ENCODE peak calls at places on chromosome 17, in seven cellular contexts. P is HCT116, I is endodermal cell, F is cardiac muscle cell, S is SJCRH30, L is lower lobe of right lung, U is psoas muscle. G is an unnamed sample.
A peak's percentile ranks its signal among the peaks of the same experiment; 100 is the strongest.

GRCh38 chr17:44367626-44368025 is 4.0 kb upstream of the FAM171A2 start:
- DNase-seq in P (no peak), S (no peak), I (no peak), U (no peak), F (no peak), L (no peak), G (no peak)

GRCh38 chr17:20032636-20033035 is 23.5 kb downstream of the SPECC1 start:
- DNase-seq in S (no peak), U (no peak), L (no peak), P (no peak), I (no peak), F (no peak), G (no peak)

GRCh38 chr17:74424658-74425057 is 7.2 kb upstream of the GPRC5C start:
- DNase-seq in U (peak; percentile 80), L (no peak), F (no peak), S (no peak), I (no peak), P (no peak), G (no peak)

GRCh38 chr17:9179602-9180001 is 158.3 kb downstream of the NTN1 start:
- DNase-seq in F (no peak), P (no peak), I (peak; percentile 86), L (no peak), U (no peak), S (no peak), G (no peak)

GRCh38 chr17:40717776-40718175 is 14.2 kb upstream of the KRT24 start:
- DNase-seq in F (no peak), U (no peak), S (no peak), I (no peak), P (no peak), L (no peak), G (no peak)

GRCh38 chr17:44385287-44386181 is 3.9 kb downstream of the ITGA2B start:
- DNase-seq in U (peak; percentile 74), F (peak; percentile 91), I (peak; percentile 100), S (peak; percentile 80), L (peak; percentile 88), P (peak; percentile 61), G (no peak)

GRCh38 chr17:28404812-28405570 is 1.0 kb downstream of the SLC46A1 start:
- DNase-seq in U (no peak), P (no peak), S (no peak), F (no peak), L (peak; percentile 48), I (peak; percentile 80), G (no peak)

GRCh38 chr17:42531455-42532354 is 4.3 kb upstream of the NAGLU start:
- DNase-seq in L (peak; percentile 83), I (peak; percentile 91), F (peak; percentile 76), U (peak; percentile 69), S (no peak), P (no peak), G (no peak)

GRCh38 chr17:63610854-63611253 is 10.2 kb downstream of the TACO1 start:
- DNase-seq in P (no peak), U (no peak), F (no peak), I (no peak), S (no peak), L (no peak), G (no peak)

GRCh38 chr17:61302911-61303310 is 96.7 kb upstream of the TBX2 start:
- DNase-seq in S (no peak), P (no peak), L (no peak), F (no peak), I (peak; percentile 44), U (no peak), G (no peak)

GRCh38 chr17:62057696-62058095 is 7.4 kb downstream of the MED13 start:
- DNase-seq in U (no peak), F (no peak), L (no peak), I (no peak), S (no peak), P (no peak), G (no peak)

GRCh38 chr17:51000835-51001638 is 119.6 kb downstream of the SPAG9 start:
- DNase-seq in U (no peak), S (peak; percentile 74), P (peak; percentile 61), L (no peak), I (no peak), F (peak; percentile 73), G (peak; percentile 13)

GRCh38 chr17:5798104-5798503 is 213.8 kb upstream of the NLRP1 start:
- DNase-seq in F (no peak), I (peak; percentile 72), U (no peak), P (no peak), S (no peak), L (no peak), G (no peak)

GRCh38 chr17:9360610-9361571 is 214.7 kb downstream of the STX8 start:
- DNase-seq in F (peak; percentile 82), U (peak; percentile 31), I (no peak), L (no peak), S (no peak), P (no peak), G (no peak)

GRCh38 chr17:78358538-78359215 is 1.2 kb downstream of the SOCS3 start:
- DNase-seq in U (no peak), S (no peak), F (peak; percentile 62), P (no peak), I (peak; percentile 81), L (peak; percentile 60), G (no peak)

GRCh38 chr17:61770752-61771533 is 92.4 kb downstream of the BRIP1 start:
- DNase-seq in L (no peak), U (no peak), F (no peak), I (no peak), P (no peak), S (no peak), G (no peak)

GRCh38 chr17:47180337-47180736 is 8.8 kb downstream of the CDC27 start:
- DNase-seq in L (no peak), F (no peak), I (no peak), U (no peak), P (no peak), S (no peak), G (no peak)

GRCh38 chr17:38918129-38918913 is 7.1 kb upstream of the LASP1NB start:
- DNase-seq in S (no peak), F (no peak), I (peak; percentile 83), P (no peak), U (no peak), L (no peak), G (no peak)

GRCh38 chr17:30378191-30378796 is 433 bp upstream of the CPD start:
- DNase-seq in I (peak; percentile 81), U (no peak), F (peak; percentile 24), P (no peak), L (peak; percentile 65), S (no peak), G (no peak)

GRCh38 chr17:48441231-48441711 is 11.3 kb upstream of the SKAP1 start:
- DNase-seq in P (no peak), U (no peak), L (no peak), S (no peak), I (no peak), F (no peak), G (no peak)
- H3K4me3 ChIP-seq in P (no peak overlapping the region), U (no peak overlapping the region), L (no peak overlapping the region), S (no peak overlapping the region), I (no peak overlapping the region), F (no peak overlapping the region), G (no peak overlapping the region)

GRCh38 chr17:76716146-76716833 is 5.5 kb upstream of the MXRA7 start:
- DNase-seq in I (no peak), P (no peak), S (no peak), L (peak; percentile 73), F (no peak), U (peak; percentile 72), G (no peak)

GRCh38 chr17:76716834-76717205 is 6.1 kb upstream of the MXRA7 start:
- DNase-seq in U (no peak), I (no peak), S (no peak), F (no peak), P (no peak), L (no peak), G (no peak)

GRCh38 chr17:76714336-76714735 is 3.6 kb upstream of the MXRA7 start:
- DNase-seq in I (no peak), U (no peak), F (no peak), P (no peak), S (no peak), L (no peak), G (no peak)

GRCh38 chr17:76714822-76715461 is 4.2 kb upstream of the MXRA7 start:
- DNase-seq in P (no peak), U (peak; percentile 70), F (peak; percentile 64), S (peak; percentile 85), L (peak; percentile 73), I (peak; percentile 93), G (no peak)

GRCh38 chr17:76715462-76715830 is 4.7 kb upstream of the MXRA7 start:
- DNase-seq in U (no peak), F (no peak), I (no peak), P (no peak), L (no peak), S (no peak), G (no peak)
- H3K27ac ChIP-seq in U (peak overlapping the region; percentile 89), F (peak overlapping the region; percentile 54), I (no peak overlapping the region), P (peak overlapping the region; percentile 0), L (peak overlapping the region; percentile 69), S (no peak overlapping the region), G (no peak overlapping the region)

GRCh38 chr17:1180434-1180742 is 607 bp upstream of the ABR start:
- DNase-seq in I (no peak), F (no peak), P (no peak), U (no peak), L (no peak), S (no peak), G (no peak)

GRCh38 chr17:1180958-1181768 is 1.4 kb upstream of the ABR start:
- DNase-seq in S (peak; percentile 38), F (peak; percentile 44), P (no peak), U (no peak), I (peak; percentile 91), L (no peak), G (no peak)

GRCh38 chr17:1181769-1182137 is 2.0 kb upstream of the ABR start:
- DNase-seq in L (no peak), F (no peak), S (no peak), P (no peak), I (no peak), U (no peak), G (no peak)

GRCh38 chr17:1179635-1180433 is at the start of gene ABR:
- DNase-seq in L (peak; percentile 73), S (no peak), U (peak; percentile 68), F (peak; percentile 79), P (no peak), I (peak; percentile 91), G (no peak)

DNA sequence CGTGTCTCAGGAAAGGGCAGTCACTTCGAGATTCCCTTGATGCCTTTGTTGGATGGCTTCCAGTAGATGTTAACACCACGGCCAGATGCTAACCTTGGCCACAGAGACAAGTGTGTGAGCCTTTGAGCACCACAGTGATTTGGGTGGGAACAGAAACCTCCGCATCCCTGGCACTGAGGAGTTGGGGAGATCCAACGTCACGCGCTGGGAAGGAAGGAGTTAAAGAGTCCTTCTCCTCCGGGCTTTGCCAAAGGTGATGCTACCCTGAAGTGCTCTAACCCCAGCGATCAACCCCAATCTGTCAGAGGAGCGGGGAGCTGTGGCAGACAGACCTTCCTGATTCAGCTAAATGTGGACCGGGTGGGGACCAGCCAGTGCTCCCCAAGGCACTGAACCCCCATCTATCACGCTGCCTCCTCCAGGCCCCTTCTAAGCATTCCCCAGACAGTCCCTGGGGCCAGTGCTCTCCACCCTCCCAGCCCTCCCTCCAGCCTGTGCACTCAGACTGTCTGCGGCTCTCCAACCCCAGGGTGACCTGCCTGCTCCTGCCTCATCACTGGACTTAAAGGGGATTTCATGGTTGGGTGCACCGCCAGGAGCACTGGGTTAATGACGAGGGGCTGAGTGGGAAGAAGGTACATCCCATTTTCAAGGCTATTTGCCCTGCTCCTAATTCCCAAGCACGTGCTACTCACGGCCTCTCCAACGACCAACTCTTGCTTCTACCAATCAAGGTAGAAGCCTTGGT is 3.2 kb upstream of the ABR start:
- DNase-seq in I (no peak), P (no peak), L (no peak), U (no peak), S (peak; percentile 34), F (peak; percentile 21), G (no peak)
- H3K4me1 ChIP-seq in I (no peaks in the 10 kb centered on the region), P (peaks cover 34% of the 10 kb centered on the region), L (peaks cover 53% of the 10 kb centered on the region), U (peaks cover 6% of the 10 kb centered on the region), S (peaks cover 5% of the 10 kb centered on the region), F (peaks cover 17% of the 10 kb centered on the region), G (peaks cover 2% of the 10 kb centered on the region)

GRCh38 chr17:81959362-81960129 is 1.4 kb downstream of the NOTUM start:
- DNase-seq in I (peak; percentile 90), U (peak; percentile 75), L (peak; percentile 86), F (peak; percentile 74), S (no peak), P (no peak), G (no peak)
- H3K4me3 ChIP-seq in I (no peak overlapping the region), U (peak overlapping the region; percentile 66), L (peak overlapping the region; percentile 58), F (peak overlapping the region; percentile 30), S (no peak overlapping the region), P (peak overlapping the region; percentile 50), G (peak overlapping the region; percentile 4)